ENCODE peak calls at places on chromosomes 11 and 22, in six cellular contexts. One of them, this sample, is unnamed.

GRCh38 chr22:22025320-22026156 is 43.0 kb upstream of the TOP3B start:
- DNase-seq in stomach: no peak
- DNase-seq in activated CD8-positive, alpha-beta memory T cell treated with anti-CD3 and anti-CD28 coated beads for 48 hours: no peak
- DNase-seq in activated CD4-positive, alpha-beta T cell treated with anti-CD3 and anti-CD28 coated beads for 36 hours: no peak
- DNase-seq in stimulated activated naive CD8-positive, alpha-beta T cell treated with anti-CD3 and anti-CD28 coated beads, Interleukin-15, amount 100 ng/mL, for 72 hours: no peak
- DNase-seq in NCI-H1048: no peak
- DNase-seq in this sample: no peak

GRCh38 chr11:36015806-36016205 is 71.9 kb downstream of the LDLRAD3 start:
- DNase-seq in NCI-H1048: no peak
- DNase-seq in stimulated activated naive CD8-positive, alpha-beta T cell treated with anti-CD3 and anti-CD28 coated beads, Interleukin-15, amount 100 ng/mL, for 72 hours: no peak
- DNase-seq in stomach: no peak
- DNase-seq in activated CD8-positive, alpha-beta memory T cell treated with anti-CD3 and anti-CD28 coated beads for 48 hours: no peak
- DNase-seq in activated CD4-positive, alpha-beta T cell treated with anti-CD3 and anti-CD28 coated beads for 36 hours: no peak
- DNase-seq in this sample: no peak

GRCh38 chr11:70556884-70557741 is 158.8 kb downstream of the CTTN start:
- DNase-seq in stomach: no peak
- DNase-seq in stimulated activated naive CD8-positive, alpha-beta T cell treated with anti-CD3 and anti-CD28 coated beads, Interleukin-15, amount 100 ng/mL, for 72 hours: no peak
- DNase-seq in activated CD8-positive, alpha-beta memory T cell treated with anti-CD3 and anti-CD28 coated beads for 48 hours: no peak
- DNase-seq in NCI-H1048: no peak
- DNase-seq in activated CD4-positive, alpha-beta T cell treated with anti-CD3 and anti-CD28 coated beads for 36 hours: peak; percentile 7
- DNase-seq in this sample: no peak

GRCh38 chr11:128685383-128686044 is 8.4 kb upstream of the FLI1 start:
- DNase-seq in activated CD8-positive, alpha-beta memory T cell treated with anti-CD3 and anti-CD28 coated beads for 48 hours: no peak
- DNase-seq in stimulated activated naive CD8-positive, alpha-beta T cell treated with anti-CD3 and anti-CD28 coated beads, Interleukin-15, amount 100 ng/mL, for 72 hours: no peak
- DNase-seq in stomach: no peak
- DNase-seq in activated CD4-positive, alpha-beta T cell treated with anti-CD3 and anti-CD28 coated beads for 36 hours: no peak
- DNase-seq in NCI-H1048: no peak
- DNase-seq in this sample: no peak

GRCh38 chr11:69172674-69173073 is 16.9 kb downstream of the SMIM38 start:
- DNase-seq in stimulated activated naive CD8-positive, alpha-beta T cell treated with anti-CD3 and anti-CD28 coated beads, Interleukin-15, amount 100 ng/mL, for 72 hours: no peak
- DNase-seq in stomach: no peak
- DNase-seq in activated CD4-positive, alpha-beta T cell treated with anti-CD3 and anti-CD28 coated beads for 36 hours: no peak
- DNase-seq in NCI-H1048: no peak
- DNase-seq in activated CD8-positive, alpha-beta memory T cell treated with anti-CD3 and anti-CD28 coated beads for 48 hours: no peak
- DNase-seq in this sample: no peak

GRCh38 chr11:72411623-72412532 is 22.5 kb downstream of the CLPB start:
- DNase-seq in activated CD4-positive, alpha-beta T cell treated with anti-CD3 and anti-CD28 coated beads for 36 hours: peak; percentile 17
- DNase-seq in stomach: no peak
- DNase-seq in NCI-H1048: no peak
- DNase-seq in stimulated activated naive CD8-positive, alpha-beta T cell treated with anti-CD3 and anti-CD28 coated beads, Interleukin-15, amount 100 ng/mL, for 72 hours: no peak
- DNase-seq in activated CD8-positive, alpha-beta memory T cell treated with anti-CD3 and anti-CD28 coated beads for 48 hours: no peak
- DNase-seq in this sample: peak; percentile 52

GRCh38 chr22:19942071-19942885 is 660 bp upstream of the TXNRD2 start:
- DNase-seq in activated CD4-positive, alpha-beta T cell treated with anti-CD3 and anti-CD28 coated beads for 36 hours: peak; percentile 27
- DNase-seq in activated CD8-positive, alpha-beta memory T cell treated with anti-CD3 and anti-CD28 coated beads for 48 hours: no peak
- DNase-seq in stomach: no peak
- DNase-seq in stimulated activated naive CD8-positive, alpha-beta T cell treated with anti-CD3 and anti-CD28 coated beads, Interleukin-15, amount 100 ng/mL, for 72 hours: no peak
- DNase-seq in NCI-H1048: no peak
- DNase-seq in this sample: no peak

GRCh38 chr22:42388130-42388797 is 43.9 kb downstream of the NFAM1 start:
- DNase-seq in activated CD8-positive, alpha-beta memory T cell treated with anti-CD3 and anti-CD28 coated beads for 48 hours: no peak
- DNase-seq in stimulated activated naive CD8-positive, alpha-beta T cell treated with anti-CD3 and anti-CD28 coated beads, Interleukin-15, amount 100 ng/mL, for 72 hours: no peak
- DNase-seq in stomach: no peak
- DNase-seq in NCI-H1048: no peak
- DNase-seq in activated CD4-positive, alpha-beta T cell treated with anti-CD3 and anti-CD28 coated beads for 36 hours: peak; percentile 18
- DNase-seq in this sample: no peak

GRCh38 chr11:131867457-131868257 is 497.2 kb downstream of the NTM start:
- DNase-seq in stimulated activated naive CD8-positive, alpha-beta T cell treated with anti-CD3 and anti-CD28 coated beads, Interleukin-15, amount 100 ng/mL, for 72 hours: no peak
- DNase-seq in activated CD4-positive, alpha-beta T cell treated with anti-CD3 and anti-CD28 coated beads for 36 hours: peak; percentile 40
- DNase-seq in NCI-H1048: peak; percentile 23
- DNase-seq in activated CD8-positive, alpha-beta memory T cell treated with anti-CD3 and anti-CD28 coated beads for 48 hours: no peak
- DNase-seq in stomach: peak; percentile 34
- DNase-seq in this sample: peak; percentile 56

GRCh38 chr22:21064917-21065864 is 19.4 kb downstream of the LRRC74B start:
- DNase-seq in activated CD4-positive, alpha-beta T cell treated with anti-CD3 and anti-CD28 coated beads for 36 hours: no peak
- DNase-seq in stomach: no peak
- DNase-seq in activated CD8-positive, alpha-beta memory T cell treated with anti-CD3 and anti-CD28 coated beads for 48 hours: no peak
- DNase-seq in stimulated activated naive CD8-positive, alpha-beta T cell treated with anti-CD3 and anti-CD28 coated beads, Interleukin-15, amount 100 ng/mL, for 72 hours: no peak
- DNase-seq in NCI-H1048: no peak
- DNase-seq in this sample: no peak

GRCh38 chr11:1749787-1750351 is 526 bp downstream of the IFITM10 start:
- DNase-seq in activated CD8-positive, alpha-beta memory T cell treated with anti-CD3 and anti-CD28 coated beads for 48 hours: no peak
- DNase-seq in activated CD4-positive, alpha-beta T cell treated with anti-CD3 and anti-CD28 coated beads for 36 hours: no peak
- DNase-seq in NCI-H1048: no peak
- DNase-seq in stomach: no peak
- DNase-seq in stimulated activated naive CD8-positive, alpha-beta T cell treated with anti-CD3 and anti-CD28 coated beads, Interleukin-15, amount 100 ng/mL, for 72 hours: no peak
- DNase-seq in this sample: no peak

GRCh38 chr11:79570104-79570503 is 129.3 kb upstream of the TENM4 start:
- DNase-seq in activated CD8-positive, alpha-beta memory T cell treated with anti-CD3 and anti-CD28 coated beads for 48 hours: no peak
- DNase-seq in NCI-H1048: no peak
- DNase-seq in activated CD4-positive, alpha-beta T cell treated with anti-CD3 and anti-CD28 coated beads for 36 hours: no peak
- DNase-seq in stomach: no peak
- DNase-seq in stimulated activated naive CD8-positive, alpha-beta T cell treated with anti-CD3 and anti-CD28 coated beads, Interleukin-15, amount 100 ng/mL, for 72 hours: no peak
- DNase-seq in this sample: no peak

GRCh38 chr11:35083181-35084061 is 55.5 kb upstream of the CD44 start:
- DNase-seq in activated CD8-positive, alpha-beta memory T cell treated with anti-CD3 and anti-CD28 coated beads for 48 hours: peak; percentile 24
- DNase-seq in stomach: peak; percentile 40
- DNase-seq in NCI-H1048: no peak
- DNase-seq in activated CD4-positive, alpha-beta T cell treated with anti-CD3 and anti-CD28 coated beads for 36 hours: peak; percentile 79
- DNase-seq in stimulated activated naive CD8-positive, alpha-beta T cell treated with anti-CD3 and anti-CD28 coated beads, Interleukin-15, amount 100 ng/mL, for 72 hours: peak; percentile 68
- DNase-seq in this sample: peak; percentile 45

GRCh38 chr11:70099578-70100282 is 21.6 kb downstream of the ANO1 start:
- DNase-seq in NCI-H1048: no peak
- DNase-seq in stomach: no peak
- DNase-seq in activated CD4-positive, alpha-beta T cell treated with anti-CD3 and anti-CD28 coated beads for 36 hours: no peak
- DNase-seq in stimulated activated naive CD8-positive, alpha-beta T cell treated with anti-CD3 and anti-CD28 coated beads, Interleukin-15, amount 100 ng/mL, for 72 hours: no peak
- DNase-seq in activated CD8-positive, alpha-beta memory T cell treated with anti-CD3 and anti-CD28 coated beads for 48 hours: no peak
- DNase-seq in this sample: no peak

GRCh38 chr11:122756417-122756816 is 81.9 kb upstream of the CRTAM start:
- DNase-seq in stimulated activated naive CD8-positive, alpha-beta T cell treated with anti-CD3 and anti-CD28 coated beads, Interleukin-15, amount 100 ng/mL, for 72 hours: peak; percentile 28
- DNase-seq in activated CD8-positive, alpha-beta memory T cell treated with anti-CD3 and anti-CD28 coated beads for 48 hours: no peak
- DNase-seq in NCI-H1048: no peak
- DNase-seq in stomach: peak; percentile 34
- DNase-seq in activated CD4-positive, alpha-beta T cell treated with anti-CD3 and anti-CD28 coated beads for 36 hours: peak; percentile 52
- DNase-seq in this sample: peak; percentile 62

GRCh38 chr11:20293531-20293930 is 70.0 kb upstream of the HTATIP2 start:
- DNase-seq in activated CD4-positive, alpha-beta T cell treated with anti-CD3 and anti-CD28 coated beads for 36 hours: no peak
- DNase-seq in activated CD8-positive, alpha-beta memory T cell treated with anti-CD3 and anti-CD28 coated beads for 48 hours: no peak
- DNase-seq in stimulated activated naive CD8-positive, alpha-beta T cell treated with anti-CD3 and anti-CD28 coated beads, Interleukin-15, amount 100 ng/mL, for 72 hours: no peak
- DNase-seq in stomach: no peak
- DNase-seq in NCI-H1048: no peak
- DNase-seq in this sample: no peak

GRCh38 chr11:42770444-42771065 is 541.2 kb upstream of the API5 start:
- DNase-seq in NCI-H1048: peak; percentile 4
- DNase-seq in activated CD8-positive, alpha-beta memory T cell treated with anti-CD3 and anti-CD28 coated beads for 48 hours: no peak
- DNase-seq in stimulated activated naive CD8-positive, alpha-beta T cell treated with anti-CD3 and anti-CD28 coated beads, Interleukin-15, amount 100 ng/mL, for 72 hours: no peak
- DNase-seq in activated CD4-positive, alpha-beta T cell treated with anti-CD3 and anti-CD28 coated beads for 36 hours: peak; percentile 11
- DNase-seq in stomach: no peak
- DNase-seq in this sample: peak; percentile 20

GRCh38 chr11:2800655-2801531 is 84.7 kb downstream of the CDKN1C start:
- DNase-seq in stimulated activated naive CD8-positive, alpha-beta T cell treated with anti-CD3 and anti-CD28 coated beads, Interleukin-15, amount 100 ng/mL, for 72 hours: no peak
- DNase-seq in NCI-H1048: no peak
- DNase-seq in activated CD4-positive, alpha-beta T cell treated with anti-CD3 and anti-CD28 coated beads for 36 hours: peak; percentile 3
- DNase-seq in activated CD8-positive, alpha-beta memory T cell treated with anti-CD3 and anti-CD28 coated beads for 48 hours: no peak
- DNase-seq in stomach: peak; percentile 21
- DNase-seq in this sample: no peak

GRCh38 chr11:103529217-103529684 is 420.0 kb downstream of the DYNC2H1 start:
- DNase-seq in stimulated activated naive CD8-positive, alpha-beta T cell treated with anti-CD3 and anti-CD28 coated beads, Interleukin-15, amount 100 ng/mL, for 72 hours: no peak
- DNase-seq in stomach: no peak
- DNase-seq in NCI-H1048: no peak
- DNase-seq in activated CD8-positive, alpha-beta memory T cell treated with anti-CD3 and anti-CD28 coated beads for 48 hours: no peak
- DNase-seq in activated CD4-positive, alpha-beta T cell treated with anti-CD3 and anti-CD28 coated beads for 36 hours: no peak
- DNase-seq in this sample: no peak

GRCh38 chr22:40040927-40041326 is 46.2 kb downstream of the FAM83F start:
- DNase-seq in activated CD4-positive, alpha-beta T cell treated with anti-CD3 and anti-CD28 coated beads for 36 hours: no peak
- DNase-seq in stimulated activated naive CD8-positive, alpha-beta T cell treated with anti-CD3 and anti-CD28 coated beads, Interleukin-15, amount 100 ng/mL, for 72 hours: no peak
- DNase-seq in stomach: no peak
- DNase-seq in activated CD8-positive, alpha-beta memory T cell treated with anti-CD3 and anti-CD28 coated beads for 48 hours: no peak
- DNase-seq in NCI-H1048: peak; percentile 2
- DNase-seq in this sample: no peak

GRCh38 chr11:102155676-102156075 is 45.4 kb downstream of the YAP1 start:
- DNase-seq in stimulated activated naive CD8-positive, alpha-beta T cell treated with anti-CD3 and anti-CD28 coated beads, Interleukin-15, amount 100 ng/mL, for 72 hours: no peak
- DNase-seq in activated CD8-positive, alpha-beta memory T cell treated with anti-CD3 and anti-CD28 coated beads for 48 hours: no peak
- DNase-seq in stomach: no peak
- DNase-seq in NCI-H1048: no peak
- DNase-seq in activated CD4-positive, alpha-beta T cell treated with anti-CD3 and anti-CD28 coated beads for 36 hours: no peak
- DNase-seq in this sample: no peak

GRCh38 chr11:1827095-1827797 is 7.5 kb upstream of the SYT8 start:
- DNase-seq in NCI-H1048: peak; percentile 80
- DNase-seq in stimulated activated naive CD8-positive, alpha-beta T cell treated with anti-CD3 and anti-CD28 coated beads, Interleukin-15, amount 100 ng/mL, for 72 hours: no peak
- DNase-seq in activated CD4-positive, alpha-beta T cell treated with anti-CD3 and anti-CD28 coated beads for 36 hours: no peak
- DNase-seq in activated CD8-positive, alpha-beta memory T cell treated with anti-CD3 and anti-CD28 coated beads for 48 hours: no peak
- DNase-seq in stomach: peak; percentile 90
- DNase-seq in this sample: no peak